ENCODE peak calls at places on chromosomes 12 and 14, in eight cellular contexts. H is A673; F is naive thymus-derived CD8-positive, alpha-beta T cell; Z is hippocampal formation; Y is stimulated activated CD8-positive, alpha-beta memory T cell treated with anti-CD3 and anti-CD28 coated beads, Interleukin-15, amount 100 ng/mL, for 1 hour; D is neuronal stem cell; K is mesendoderm; T is activated CD4-positive, alpha-beta T cell treated with anti-CD3 and anti-CD28 coated beads for 4 hours. O is an unnamed sample.

GRCh38 chr12:123931686-123932321 is 40.8 kb downstream of the CCDC92 start:
- DNase-seq in H (no peak), F (peak), Z (no peak), Y (peak), D (no peak), K (no peak), T (peak), O (no peak)

GRCh38 chr12:121512561-121512960 is 68.3 kb downstream of the KDM2B start:
- DNase-seq in H (no peak), F (no peak), Z (no peak), Y (no peak), D (no peak), K (no peak), T (no peak), O (no peak)

GRCh38 chr14:96827310-96827709 is 30.1 kb downstream of the VRK1 start:
- DNase-seq in H (no peak), F (no peak), Z (no peak), Y (no peak), D (no peak), K (peak), T (no peak), O (no peak)

GRCh38 chr14:71856199-71856919 is 75.9 kb upstream of the RGS6 start:
- DNase-seq in H (peak), F (no peak), Z (no peak), Y (no peak), D (no peak), K (peak), T (no peak), O (no peak)

GRCh38 chr12:27969901-27970390 is 2.6 kb downstream of the PTHLH start:
- DNase-seq in H (peak), F (no peak), Z (peak), Y (no peak), D (peak), K (peak), T (peak), O (no peak)

GRCh38 chr14:102071283-102071998 is 15.4 kb downstream of the HSP90AA1 start:
- DNase-seq in H (peak), F (no peak), Z (no peak), Y (no peak), D (no peak), K (no peak), T (no peak), O (no peak)

GRCh38 chr14:73457935-73458218 is 469 bp downstream of the NUMB start:
- DNase-seq in H (no peak), F (peak), Z (peak), Y (no peak), D (no peak), K (no peak), T (no peak), O (no peak)

GRCh38 chr14:99718031-99718810 is 34.1 kb downstream of the CYP46A1 start:
- DNase-seq in H (peak), F (no peak), Z (no peak), Y (no peak), D (no peak), K (no peak), T (no peak), O (peak)

GRCh38 chr14:40053396-40053795 is 621.2 kb upstream of the FBXO33 start:
- DNase-seq in H (no peak), F (no peak), Z (no peak), Y (no peak), D (no peak), K (no peak), T (no peak), O (no peak)

GRCh38 chr14:56378474-56378873 is 201.1 kb upstream of the TMEM260 start:
- DNase-seq in H (no peak), F (no peak), Z (no peak), Y (no peak), D (no peak), K (no peak), T (no peak), O (no peak)

O was measured in NCI-H446.